ENCODE peak calls at places on chromosomes 7 and 10, in nine cellular contexts. I is mucosa of descending colon; J is PC-3; T is Panc1; F is A549; P is fibroblast of mammary gland; S is HepG2; N is sigmoid colon; D is CD4-positive, CD25-positive, alpha-beta regulatory T cell. A is an unnamed sample.

GRCh38 chr7:129439963-129440625 is 5.9 kb downstream of the STRIP2 start:
- DNase-seq in P (no peak), S (no peak), T (no peak), N (no peak), D (no peak), I (no peak), F (no peak), J (no peak), A (no peak)

GRCh38 chr7:112370436-112370835 is 79.8 kb upstream of the IFRD1 start:
- DNase-seq in I (peak; percentile 57), T (no peak), P (no peak), J (no peak), D (no peak), S (no peak), F (no peak), N (no peak), A (no peak)

GRCh38 chr10:21363087-21363752 is 162.3 kb downstream of the SKIDA1 start:
- DNase-seq in N (no peak), F (no peak), T (no peak), J (peak; percentile 60), S (peak; percentile 18), P (no peak), D (no peak), I (no peak), A (no peak)

GRCh38 chr7:32145911-32146310 is 75.7 kb upstream of the PDE1C start:
- DNase-seq in D (no peak), I (no peak), J (no peak), T (no peak), F (no peak), S (no peak), N (no peak), P (no peak), A (no peak)

GRCh38 chr10:96306516-96306915 is 2.3 kb downstream of the DNTT start:
- DNase-seq in T (no peak), S (no peak), P (no peak), D (no peak), N (peak; percentile 85), I (no peak), F (no peak), J (no peak), A (no peak)

GRCh38 chr10:120347644-120348043 is 109.4 kb upstream of the PLPP4 start:
- DNase-seq in I (no peak), P (no peak), D (no peak), S (no peak), T (no peak), J (no peak), F (no peak), N (no peak), A (no peak)

GRCh38 chr7:30846378-30846777 is 65.3 kb upstream of the AQP1 start:
- DNase-seq in F (no peak), J (peak; percentile 93), T (no peak), N (no peak), D (no peak), S (no peak), P (no peak), I (peak; percentile 89), A (no peak)

GRCh38 chr7:77667459-77668090 is 28.7 kb upstream of the RSBN1L start:
- DNase-seq in D (no peak), F (no peak), T (no peak), I (peak; percentile 58), J (peak; percentile 14), S (no peak), N (no peak), P (peak; percentile 52), A (no peak)

GRCh38 chr10:61330669-61331068 is 122.5 kb downstream of the TMEM26 start:
- DNase-seq in N (no peak), T (no peak), J (no peak), I (no peak), P (no peak), D (no peak), F (no peak), S (no peak), A (no peak)

GRCh38 chr7:139713835-139714162 is 64.0 kb downstream of the HIPK2 start:
- DNase-seq in F (no peak), J (no peak), I (no peak), P (no peak), D (no peak), T (no peak), N (no peak), S (no peak), A (no peak)

GRCh38 chr7:69620063-69620462 is 21.8 kb downstream of the AUTS2 start:
- DNase-seq in J (no peak), P (peak; percentile 36), T (no peak), F (no peak), I (no peak), S (no peak), N (no peak), D (no peak), A (no peak)

GRCh38 chr10:45420453-45421192 is 46.6 kb downstream of the ALOX5 start:
- DNase-seq in T (no peak), D (no peak), J (peak; percentile 88), F (no peak), I (peak; percentile 80), N (peak; percentile 89), S (no peak), P (peak; percentile 39), A (no peak)

GRCh38 chr7:98456851-98457250 is 56.0 kb upstream of the BAIAP2L1 start:
- DNase-seq in F (no peak), P (no peak), J (no peak), D (no peak), I (no peak), S (no peak), T (no peak), N (no peak), A (no peak)

GRCh38 chr10:5684971-5685763 is 529 bp downstream of the TASOR2 start:
- DNase-seq in J (peak; percentile 50), P (peak; percentile 73), S (peak; percentile 53), N (peak; percentile 81), F (peak; percentile 53), T (no peak), D (peak; percentile 73), I (peak; percentile 82), A (peak; percentile 33)

GRCh38 chr10:15579605-15580004 is 140.1 kb downstream of the ITGA8 start:
- DNase-seq in F (no peak), S (no peak), T (no peak), I (no peak), J (peak; percentile 29), N (no peak), P (peak; percentile 66), D (no peak), A (no peak)

GRCh38 chr7:155665957-155666287 is 21.5 kb downstream of the RBM33 start:
- DNase-seq in T (peak; percentile 75), F (peak; percentile 35), P (peak; percentile 92), I (no peak), N (no peak), D (no peak), S (no peak), J (peak; percentile 78), A (peak; percentile 59)

GRCh38 chr10:128098631-128099030 is 27.6 kb downstream of the MKI67 start:
- DNase-seq in P (no peak), D (no peak), N (no peak), J (no peak), S (no peak), I (no peak), F (no peak), T (no peak), A (no peak)

GRCh38 chr10:119252470-119253151 is 45.2 kb downstream of the GRK5 start:
- DNase-seq in S (no peak), P (no peak), J (no peak), D (no peak), I (no peak), N (no peak), T (no peak), F (no peak), A (no peak)
- H3K4me3 ChIP-seq in S (peak overlapping the region; percentile 70), P (no peak overlapping the region), J (peak overlapping the region; percentile 41), D (no peak overlapping the region), I (no peak overlapping the region), N (no peak overlapping the region), T (no peak overlapping the region), F (no peak overlapping the region), A (no peak overlapping the region)

DNA sequence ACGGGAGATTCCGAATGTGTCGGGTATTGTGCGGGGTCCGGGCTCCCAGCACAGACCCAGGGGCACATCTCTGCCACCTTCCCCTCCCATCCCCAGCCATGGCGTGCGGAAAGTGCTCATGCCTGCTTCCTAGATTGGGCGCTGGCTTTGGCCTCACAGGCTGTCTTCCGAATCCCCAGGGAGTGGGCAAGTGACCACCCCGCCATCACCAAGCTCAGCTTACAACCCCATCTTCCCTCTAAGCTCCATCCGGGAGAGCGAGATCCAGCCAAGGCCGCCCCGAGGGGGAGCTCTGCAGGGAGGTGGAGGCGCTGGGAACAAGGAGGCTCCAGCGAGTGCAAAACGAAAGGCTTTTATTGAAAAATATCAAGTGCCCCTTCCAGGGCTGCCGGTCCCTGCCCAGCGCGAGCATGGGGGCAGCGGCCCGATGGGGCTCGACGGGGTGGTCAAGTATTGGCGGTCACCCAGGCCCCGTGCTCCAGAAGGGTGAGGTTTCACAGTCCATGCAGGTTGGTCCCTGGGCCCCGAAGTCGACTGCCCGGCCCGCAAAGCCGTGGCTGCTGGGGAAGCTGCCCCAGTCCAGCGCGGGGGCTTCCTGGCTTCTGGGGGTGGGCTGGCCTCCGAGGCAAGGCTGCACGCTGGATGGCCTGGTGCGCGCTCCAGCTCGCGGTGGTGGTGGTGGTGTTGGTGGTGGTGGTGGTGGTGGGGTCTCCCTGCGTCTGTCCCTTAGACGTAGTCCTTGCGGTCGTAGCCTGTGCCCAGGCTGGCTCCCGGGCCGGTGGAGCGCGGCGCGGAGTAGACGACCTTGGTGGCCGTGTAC is 1.2 kb downstream of the CLDN3 start:
- DNase-seq in D (no peak), J (no peak), S (no peak), T (no peak), P (no peak), N (no peak), I (no peak), F (no peak), A (no peak)
- H3K4me3 ChIP-seq in D (no peak overlapping the region), J (peak overlapping the region; percentile 69), S (no peak overlapping the region), T (no peak overlapping the region), P (no peak overlapping the region), N (no peak overlapping the region), I (peak overlapping the region; percentile 70), F (no peak overlapping the region), A (no peak overlapping the region)

GRCh38 chr10:86366902-86367338 is 325 bp upstream of the GRID1 start:
- DNase-seq in N (peak; percentile 52), F (no peak), J (no peak), P (no peak), D (no peak), I (no peak), T (no peak), S (no peak), A (no peak)
- H3K4me3 ChIP-seq in N (peak overlapping the region; percentile 18), F (peak overlapping the region; percentile 60), J (no peak overlapping the region), P (no peak overlapping the region), D (no peak overlapping the region), I (no peak overlapping the region), T (peak overlapping the region; percentile 40), S (peak overlapping the region; percentile 40), A (no peak overlapping the region)

DNA sequence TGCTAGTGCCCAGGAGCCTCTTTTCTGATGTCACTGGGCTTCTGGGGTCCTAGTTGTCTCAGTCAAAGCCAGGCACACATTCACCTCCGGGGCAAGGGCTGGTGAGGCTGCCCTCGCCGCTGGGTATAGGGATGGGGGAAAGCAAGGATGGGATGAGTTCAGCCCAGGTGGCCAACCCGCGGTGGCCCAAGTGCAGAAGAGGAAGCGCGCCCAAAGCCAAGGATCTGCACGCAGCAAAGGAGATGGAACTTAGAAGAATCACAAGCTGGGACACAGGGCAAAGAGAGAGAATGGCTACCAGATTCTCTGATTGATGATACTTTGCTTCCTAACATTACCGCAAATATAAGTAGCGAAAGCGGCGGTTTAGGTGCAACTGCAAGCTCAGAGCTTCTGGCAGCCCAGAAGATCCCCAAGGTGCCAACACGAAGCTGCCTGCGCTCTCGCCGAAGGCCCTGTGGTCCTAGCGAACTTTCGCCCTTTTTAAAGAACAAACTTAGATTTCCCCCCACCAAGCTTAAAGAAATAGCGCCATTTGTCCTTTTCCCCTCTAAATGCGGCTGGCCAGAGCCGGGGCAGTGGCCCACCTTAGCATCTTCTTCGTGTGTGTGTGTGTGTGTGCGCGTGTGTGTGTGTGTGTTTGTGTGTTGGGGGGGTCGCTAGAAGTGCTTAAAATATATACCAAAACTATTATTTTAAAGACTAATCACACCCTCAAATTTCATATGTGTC is 911 bp upstream of the MKX start:
- DNase-seq in J (no peak), P (no peak), F (no peak), D (no peak), S (no peak), N (no peak), I (no peak), T (no peak), A (no peak)
- H3K4me3 ChIP-seq in J (peak overlapping the region; percentile 46), P (peak overlapping the region; percentile 19), F (no peak overlapping the region), D (no peak overlapping the region), S (no peak overlapping the region), N (peak overlapping the region; percentile 67), I (no peak overlapping the region), T (no peak overlapping the region), A (peak overlapping the region; percentile 66)

A was measured in AG09309.